ENCODE peak calls at places on chromosome 16, in five cellular contexts. L, T, O, X and N are unnamed samples.

GRCh38 chr16:30054959-30055553 is 10.5 kb upstream of the ALDOA start:
- DNase-seq in O (peak; percentile 77), T (no peak), L (peak; percentile 81), X (no peak), N (no peak)

GRCh38 chr16:27689711-27690110 is 139.8 kb downstream of the KATNIP start:
- DNase-seq in L (no peak), X (no peak), O (no peak), T (no peak), N (no peak)

GRCh38 chr16:88456356-88457292 is 3.5 kb downstream of the ZFPM1 start:
- DNase-seq in O (no peak), L (no peak), X (no peak), T (no peak), N (no peak)

GRCh38 chr16:56625140-56625942 is at the start of gene MT1E:
- DNase-seq in O (peak; percentile 81), L (no peak), X (peak; percentile 86), T (peak; percentile 93), N (peak; percentile 79)

GRCh38 chr16:58265480-58266052 is 29.3 kb downstream of the PRSS54 start:
- DNase-seq in T (no peak), X (no peak), L (no peak), O (no peak), N (no peak)

GRCh38 chr16:3754304-3754703 is 37.0 kb upstream of the TRAP1 start:
- DNase-seq in T (no peak), O (no peak), L (no peak), X (no peak), N (no peak)

GRCh38 chr16:19213885-19214284 is 45.8 kb downstream of the SYT17 start:
- DNase-seq in X (no peak), O (no peak), T (no peak), L (no peak), N (no peak)

GRCh38 chr16:3716831-3717234 is 491 bp downstream of the TRAP1 start:
- DNase-seq in X (no peak), T (no peak), L (peak; percentile 21), O (peak; percentile 50), N (no peak)

GRCh38 chr16:49843758-49844157 is 12.2 kb downstream of the ZNF423 start:
- DNase-seq in L (no peak), O (no peak), X (no peak), T (no peak), N (no peak)

GRCh38 chr16:71254832-71255560 is 24.5 kb upstream of the HYDIN start:
- DNase-seq in O (no peak), T (no peak), X (no peak), L (no peak), N (no peak)

GRCh38 chr16:87895641-87896141 is 26.4 kb upstream of the SLC7A5 start:
- DNase-seq in L (no peak), X (no peak), T (no peak), O (peak; percentile 38), N (no peak)

GRCh38 chr16:2019500-2019899 is at the start of gene NPW:
- DNase-seq in L (no peak), T (no peak), X (no peak), O (no peak), N (no peak)

GRCh38 chr16:85682516-85682915 is 6.2 kb downstream of the GINS2 start:
- DNase-seq in O (no peak), L (no peak), T (no peak), X (no peak), N (no peak)

GRCh38 chr16:15765880-15766279 is 90.9 kb downstream of the MYH11 start:
- DNase-seq in O (peak; percentile 49), X (no peak), T (no peak), L (peak; percentile 69), N (no peak)

GRCh38 chr16:57185446-57185944 is 344 bp downstream of the PSME3IP1 start:
- DNase-seq in T (peak; percentile 75), X (peak; percentile 84), L (peak; percentile 38), O (peak; percentile 81), N (peak; percentile 65)

GRCh38 chr16:58501242-58502131 is 1.5 kb downstream of the NDRG4 start:
- DNase-seq in O (no peak), L (no peak), T (peak; percentile 57), X (peak; percentile 63), N (no peak)

GRCh38 chr16:62135903-62136302 is 99.7 kb upstream of the CDH8 start:
- DNase-seq in O (no peak), X (no peak), T (no peak), L (no peak), N (no peak)

GRCh38 chr16:4846503-4846900 is 586 bp downstream of the GLYR1 start:
- DNase-seq in L (no peak), O (peak; percentile 21), X (peak; percentile 78), T (no peak), N (peak; percentile 40)

GRCh38 chr16:71354156-71354555 is 4.4 kb upstream of the CALB2 start:
- DNase-seq in T (no peak), O (no peak), L (no peak), X (no peak), N (no peak)

GRCh38 chr16:89031715-89032659 is 55.0 kb upstream of the CBFA2T3 start:
- DNase-seq in T (no peak), O (no peak), L (no peak), X (no peak), N (no peak)

GRCh38 chr16:68093816-68094613 is 8.8 kb downstream of the NFATC3 start:
- DNase-seq in O (peak; percentile 35), X (no peak), L (no peak), T (no peak), N (no peak)

GRCh38 chr16:46922239-46922638 is 38.1 kb downstream of the GPT2 start:
- DNase-seq in O (no peak), L (no peak), T (no peak), X (no peak), N (no peak)

GRCh38 chr16:88507231-88507743 is 54.2 kb downstream of the ZFPM1 start:
- DNase-seq in T (no peak), X (no peak), O (peak; percentile 54), L (peak; percentile 31), N (no peak)

GRCh38 chr16:72657791-72658190 is 390.1 kb downstream of the ZFHX3 start:
- DNase-seq in L (no peak), X (no peak), T (no peak), O (no peak), N (no peak)

GRCh38 chr16:73172621-73173312 is 124.8 kb upstream of the ZFHX3 start:
- DNase-seq in L (peak; percentile 36), T (peak; percentile 87), O (peak; percentile 87), X (peak; percentile 74), N (no peak)

GRCh38 chr16:79618712-79619050 is 18.1 kb upstream of the MAF start:
- DNase-seq in L (no peak), X (no peak), O (no peak), T (no peak), N (no peak)

GRCh38 chr16:14202697-14203096 is 131.6 kb downstream of the MRTFB start:
- DNase-seq in L (no peak), T (no peak), X (no peak), O (peak; percentile 13), N (no peak)

GRCh38 chr16:1296688-1297412 is 12.6 kb upstream of the UBE2I start:
- DNase-seq in L (peak; percentile 52), T (no peak), O (peak; percentile 65), X (no peak), N (no peak)

GRCh38 chr16:50012182-50012581 is 12.8 kb upstream of the CNEP1R1 start:
- DNase-seq in X (no peak), O (no peak), T (no peak), L (no peak), N (no peak)

GRCh38 chr16:286491-287297 is 3.7 kb downstream of the PDIA2 start:
- DNase-seq in X (no peak), O (no peak), L (no peak), T (no peak), N (no peak)

GRCh38 chr16:287981-288920 is 5.3 kb downstream of the PDIA2 start:
- DNase-seq in L (no peak), T (no peak), O (no peak), X (no peak), N (no peak)

GRCh38 chr16:285146-286055 is 2.4 kb downstream of the PDIA2 start:
- DNase-seq in X (no peak), T (no peak), L (no peak), O (no peak), N (no peak)

GRCh38 chr16:289395-289997 is 6.5 kb downstream of the PDIA2 start:
- DNase-seq in X (no peak), L (no peak), T (no peak), O (no peak), N (no peak)

GRCh38 chr16:287298-287811 is 4.4 kb downstream of the PDIA2 start:
- DNase-seq in O (no peak), T (no peak), X (no peak), L (no peak), N (no peak)
- TF ChIP-seq CTCF in O (no peak), T (no peak), X (no peak), L (no peak), N (no peak)

GRCh38 chr16:21156767-21157467 is 1.6 kb upstream of the LDAF1 start:
- DNase-seq in T (no peak), O (peak; percentile 71), L (peak; percentile 69), X (no peak), N (no peak)
- TF ChIP-seq CTCF in T (peak; percentile 57), O (peak; percentile 49), L (peak; percentile 70), X (peak; percentile 53), N (no peak)

GRCh38 chr16:74999208-74999682 is 421 bp downstream of the ZNRF1 start:
- DNase-seq in T (peak; percentile 71), L (no peak), O (no peak), X (peak; percentile 68), N (no peak)

GRCh38 chr16:74997042-74997491 is 1.8 kb upstream of the ZNRF1 start:
- DNase-seq in O (no peak), X (no peak), T (no peak), L (no peak), N (no peak)

GRCh38 chr16:74999683-75000480 is 1.1 kb downstream of the ZNRF1 start:
- DNase-seq in L (no peak), T (peak; percentile 70), O (no peak), X (peak; percentile 76), N (no peak)

GRCh38 chr16:74998481-74999207 is at the start of gene ZNRF1:
- DNase-seq in T (peak; percentile 89), O (peak; percentile 84), L (peak; percentile 82), X (peak; percentile 89), N (peak; percentile 81)

DNA sequence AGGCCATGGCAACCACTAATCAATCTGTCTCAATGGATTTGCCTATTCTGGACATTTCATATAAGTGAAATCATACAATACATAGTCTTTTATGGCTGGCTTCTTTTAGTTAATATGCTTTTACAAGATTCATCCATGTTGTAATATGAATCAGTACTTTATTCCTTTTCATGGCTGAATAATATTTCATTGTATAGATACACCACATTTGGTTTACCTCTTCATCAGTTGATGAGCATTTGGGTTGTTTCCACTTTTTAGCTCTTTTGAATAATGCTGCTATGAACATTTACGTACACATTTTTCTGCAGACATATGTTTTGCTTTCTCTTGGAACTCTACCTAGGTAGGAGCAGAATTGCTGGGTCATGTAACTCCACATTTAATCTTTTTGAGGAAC is 2.8 kb upstream of the ZNRF1 start:
- DNase-seq in X (no peak), O (no peak), T (no peak), L (no peak), N (no peak)
- TF ChIP-seq CTCF in X (no peak), O (no peak), T (no peak), L (no peak), N (no peak)

DNA sequence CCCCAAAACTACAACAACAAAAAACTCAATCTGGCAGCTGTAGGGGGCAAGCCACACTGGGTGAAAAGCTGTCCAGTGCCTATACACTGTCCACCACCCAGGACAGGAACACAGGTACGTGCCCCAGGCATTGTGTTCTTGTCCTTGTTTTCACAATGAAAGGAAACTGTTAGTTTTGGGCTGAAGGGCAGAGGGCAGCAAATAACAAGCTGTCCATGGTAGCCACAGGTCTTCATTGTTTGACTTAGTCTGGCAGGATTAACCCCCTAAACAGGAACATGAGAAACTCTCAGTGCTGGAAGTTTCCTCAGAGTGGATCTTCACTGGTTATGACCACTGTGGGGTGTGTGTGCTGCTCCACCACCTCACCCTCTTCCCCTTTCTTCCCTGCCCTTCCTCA is 224.6 kb upstream of the N4BP1 start:
- DNase-seq in L (no peak), T (no peak), X (no peak), O (no peak), N (no peak)
- TF ChIP-seq CTCF in L (no peak), T (no peak), X (no peak), O (no peak), N (no peak)